ENCODE peak calls at places on chromosomes 12 and 14, in six cellular contexts. Q is astrocyte, O is HCT116, R is HT1080, P is Right ventricle myocardium superior, H is cardiac muscle cell. A is an unnamed sample.

GRCh38 chr12:49707127-49707811 is at the start of gene FMNL3:
- DNase-seq in Q (peak; percentile 84), O (peak; percentile 79), R (peak; percentile 90), H (peak; percentile 99), P (peak; percentile 99), A (peak; percentile 98)

GRCh38 chr14:24845851-24846250 is 204.1 kb downstream of the STXBP6 start:
- DNase-seq in O (no peak), R (peak; percentile 7), Q (no peak), H (no peak), P (no peak), A (no peak)

GRCh38 chr12:104155711-104156555 is 17.9 kb upstream of the NFYB start:
- DNase-seq in O (no peak), Q (peak; percentile 35), R (no peak), P (no peak), H (no peak), A (no peak)

GRCh38 chr12:68932701-68933563 is at the start of gene CPM:
- DNase-seq in O (no peak), H (peak; percentile 68), R (no peak), P (peak; percentile 87), Q (peak; percentile 33), A (peak; percentile 73)

GRCh38 chr12:82910246-82910893 is 223.7 kb downstream of the TMTC2 start:
- DNase-seq in Q (no peak), R (no peak), P (no peak), H (no peak), O (no peak), A (no peak)

GRCh38 chr12:103715494-103715893 is 125.5 kb downstream of the NT5DC3 start:
- DNase-seq in Q (no peak), O (no peak), H (no peak), P (no peak), R (no peak), A (no peak)

GRCh38 chr14:100472094-100472455 is 115.1 kb downstream of the BEGAIN start:
- DNase-seq in R (no peak), Q (no peak), P (no peak), H (no peak), O (no peak), A (no peak)

GRCh38 chr12:52162971-52163370 is 28.8 kb downstream of the KRT80 start:
- DNase-seq in O (no peak), H (no peak), P (no peak), R (no peak), Q (no peak), A (no peak)

GRCh38 chr12:43407816-43408645 is 144.0 kb downstream of the ADAMTS20 start:
- DNase-seq in H (no peak), R (peak; percentile 50), Q (peak; percentile 4), O (no peak), P (no peak), A (no peak)

GRCh38 chr12:26789731-26790644 is 43.0 kb downstream of the ITPR2 start:
- DNase-seq in Q (peak; percentile 78), O (no peak), R (no peak), P (no peak), H (peak; percentile 64), A (no peak)

GRCh38 chr14:21902561-21903199 is 229.1 kb upstream of the OR4E1 start:
- DNase-seq in H (no peak), R (no peak), O (no peak), Q (no peak), P (no peak), A (peak; percentile 49)

GRCh38 chr14:94655169-94655710 is 43.0 kb downstream of the SERPINA3 start:
- DNase-seq in H (no peak), Q (no peak), O (no peak), R (no peak), P (no peak), A (no peak)

GRCh38 chr14:74620497-74620921 is 8.5 kb upstream of the LTBP2 start:
- DNase-seq in O (peak; percentile 90), P (no peak), H (peak; percentile 79), Q (peak; percentile 100), R (peak; percentile 100), A (peak; percentile 72)

GRCh38 chr14:22159968-22160367 is 429.1 kb downstream of the DAD1 start:
- DNase-seq in Q (no peak), H (no peak), O (no peak), P (no peak), R (no peak), A (no peak)

GRCh38 chr14:44204061-44204815 is 302.8 kb downstream of the FSCB start:
- DNase-seq in H (peak; percentile 68), O (no peak), Q (no peak), R (no peak), P (no peak), A (no peak)

GRCh38 chr12:119227292-119227691 is 48.6 kb downstream of the HSPB8 start:
- DNase-seq in P (no peak), R (peak; percentile 32), O (no peak), Q (no peak), H (no peak), A (no peak)

GRCh38 chr14:51865953-51866747 is 5.7 kb downstream of the GNG2 start:
- DNase-seq in H (no peak), P (no peak), Q (no peak), O (no peak), R (no peak), A (peak; percentile 46)

GRCh38 chr12:26636710-26637328 is 196.2 kb downstream of the ITPR2 start:
- DNase-seq in Q (peak; percentile 81), P (no peak), H (peak; percentile 65), O (no peak), R (peak; percentile 78), A (no peak)

GRCh38 chr12:95083938-95084337 is 10.5 kb upstream of the NR2C1 start:
- DNase-seq in O (no peak), Q (peak; percentile 75), R (no peak), H (peak; percentile 93), P (no peak), A (no peak)

GRCh38 chr14:68788275-68789001 is 4.4 kb downstream of the ZFP36L1 start:
- DNase-seq in P (no peak), H (no peak), O (no peak), R (peak; percentile 44), Q (no peak), A (no peak)

GRCh38 chr12:122081697-122082221 is 3.2 kb downstream of the MLXIP start:
- DNase-seq in O (no peak), H (peak; percentile 92), Q (no peak), R (peak; percentile 53), P (peak; percentile 81), A (peak; percentile 68)

GRCh38 chr14:62143235-62143634 is 381.0 kb downstream of the SNAPC1 start:
- DNase-seq in R (peak; percentile 42), P (no peak), O (no peak), H (peak; percentile 65), Q (peak; percentile 88), A (no peak)

GRCh38 chr14:94602722-94603121 is 9.5 kb upstream of the SERPINA3 start:
- DNase-seq in P (no peak), O (no peak), R (no peak), H (no peak), Q (no peak), A (no peak)

GRCh38 chr12:71183018-71183417 is 25.2 kb upstream of the TSPAN8 start:
- DNase-seq in P (no peak), O (peak; percentile 44), H (peak; percentile 82), Q (peak; percentile 71), R (peak; percentile 38), A (no peak)

GRCh38 chr12:120936197-120936596 is 32.0 kb upstream of the SPPL3 start:
- DNase-seq in Q (no peak), P (no peak), R (no peak), O (no peak), H (no peak), A (no peak)

GRCh38 chr12:12800406-12801180 is 12.6 kb upstream of the DDX47 start:
- DNase-seq in H (peak; percentile 74), P (no peak), O (no peak), R (no peak), Q (peak; percentile 65), A (no peak)

GRCh38 chr12:97982684-97983083 is 520.1 kb downstream of the RMST start:
- DNase-seq in Q (no peak), O (no peak), H (no peak), R (no peak), P (no peak), A (no peak)

GRCh38 chr12:5201554-5202243 is 158.0 kb downstream of the KCNA5 start:
- DNase-seq in R (peak; percentile 40), P (peak; percentile 62), O (no peak), Q (peak; percentile 23), H (no peak), A (no peak)

GRCh38 chr14:93240678-93241000 is 33.6 kb downstream of the UBR7 start:
- DNase-seq in Q (no peak), P (no peak), H (peak; percentile 6), O (no peak), R (no peak), A (no peak)

GRCh38 chr14:68663385-68664076 is 129.3 kb downstream of the ZFP36L1 start:
- DNase-seq in O (no peak), R (no peak), H (peak; percentile 64), P (no peak), Q (peak; percentile 99), A (peak; percentile 76)